ENCODE peak calls at places on chromosome 19, in four cellular contexts. One of them, this sample, is unnamed. For H3K4me1, the result is how much of the 10 kb centered on the place peaks cover.

GRCh38 chr19:18231775-18232174 is 5.5 kb upstream of the PDE4C start:
- DNase-seq in IMR-90: no peak
- DNase-seq in H9: no peak
- DNase-seq in neuronal stem cell: no peak
- DNase-seq in this sample: no peak

GRCh38 chr19:45101796-45102195 is 8.8 kb downstream of the PPP1R37 start:
- DNase-seq in neuronal stem cell: no peak
- DNase-seq in IMR-90: no peak
- DNase-seq in H9: no peak
- DNase-seq in this sample: no peak

GRCh38 chr19:54169149-54169731 is 3.7 kb downstream of the TMC4 start:
- DNase-seq in H9: no peak
- DNase-seq in neuronal stem cell: no peak
- DNase-seq in IMR-90: no peak
- DNase-seq in this sample: no peak

GRCh38 chr19:50519006-50519575 is 5.4 kb upstream of the ASPDH start:
- DNase-seq in H9: no peak
- DNase-seq in IMR-90: no peak
- DNase-seq in neuronal stem cell: no peak
- DNase-seq in this sample: no peak

GRCh38 chr19:27714857-27715256 is 1498.1 kb downstream of the UQCRFS1 start:
- DNase-seq in H9: no peak
- DNase-seq in IMR-90: no peak
- DNase-seq in neuronal stem cell: no peak
- DNase-seq in this sample: no peak

GRCh38 chr19:37251308-37252229 is 33.6 kb downstream of the ZNF383 start:
- DNase-seq in IMR-90: peak
- DNase-seq in neuronal stem cell: peak
- DNase-seq in H9: no peak
- DNase-seq in this sample: no peak

GRCh38 chr19:49631279-49631588 is 8.7 kb downstream of the RRAS start:
- DNase-seq in H9: no peak
- DNase-seq in IMR-90: no peak
- DNase-seq in neuronal stem cell: no peak
- DNase-seq in this sample: no peak

GRCh38 chr19:34932494-34932893 is 5.8 kb downstream of the ZNF30 start:
- DNase-seq in neuronal stem cell: no peak
- DNase-seq in IMR-90: no peak
- DNase-seq in H9: no peak
- DNase-seq in this sample: no peak

GRCh38 chr19:31364956-31365355 is 15.7 kb upstream of the TSHZ3 start:
- DNase-seq in IMR-90: no peak
- DNase-seq in neuronal stem cell: no peak
- DNase-seq in H9: no peak
- DNase-seq in this sample: no peak

GRCh38 chr19:2529473-2529918 is 53.6 kb downstream of the GADD45B start:
- DNase-seq in IMR-90: peak
- DNase-seq in H9: no peak
- DNase-seq in neuronal stem cell: no peak
- DNase-seq in this sample: no peak

GRCh38 chr19:36103842-36104552 is 6.9 kb upstream of the OVOL3 start:
- DNase-seq in neuronal stem cell: no peak
- DNase-seq in H9: no peak
- DNase-seq in IMR-90: peak
- DNase-seq in this sample: no peak

GRCh38 chr19:52692431-52693008 is 42.3 kb downstream of the ZNF611 start:
- DNase-seq in neuronal stem cell: no peak
- DNase-seq in H9: no peak
- DNase-seq in IMR-90: no peak
- DNase-seq in this sample: no peak
- H3K27ac ChIP-seq in neuronal stem cell: no peak
- H3K27ac ChIP-seq in H9: no peak
- H3K27ac ChIP-seq in IMR-90: no peak
- H3K27ac ChIP-seq in this sample: no peak

GRCh38 chr19:39342647-39343305 is 555 bp downstream of the SAMD4B start:
- DNase-seq in IMR-90: no peak
- DNase-seq in H9: no peak
- DNase-seq in neuronal stem cell: no peak
- DNase-seq in this sample: no peak

GRCh38 chr19:39339636-39340035 is 2.6 kb upstream of the SAMD4B start:
- DNase-seq in neuronal stem cell: no peak
- DNase-seq in H9: no peak
- DNase-seq in IMR-90: no peak
- DNase-seq in this sample: no peak

GRCh38 chr19:39341122-39341719 is 1.0 kb upstream of the SAMD4B start:
- DNase-seq in IMR-90: no peak
- DNase-seq in H9: peak
- DNase-seq in neuronal stem cell: no peak
- DNase-seq in this sample: peak

GRCh38 chr19:39345956-39346355 is 3.7 kb downstream of the SAMD4B start:
- DNase-seq in H9: no peak
- DNase-seq in neuronal stem cell: no peak
- DNase-seq in IMR-90: no peak
- DNase-seq in this sample: no peak

DNA sequence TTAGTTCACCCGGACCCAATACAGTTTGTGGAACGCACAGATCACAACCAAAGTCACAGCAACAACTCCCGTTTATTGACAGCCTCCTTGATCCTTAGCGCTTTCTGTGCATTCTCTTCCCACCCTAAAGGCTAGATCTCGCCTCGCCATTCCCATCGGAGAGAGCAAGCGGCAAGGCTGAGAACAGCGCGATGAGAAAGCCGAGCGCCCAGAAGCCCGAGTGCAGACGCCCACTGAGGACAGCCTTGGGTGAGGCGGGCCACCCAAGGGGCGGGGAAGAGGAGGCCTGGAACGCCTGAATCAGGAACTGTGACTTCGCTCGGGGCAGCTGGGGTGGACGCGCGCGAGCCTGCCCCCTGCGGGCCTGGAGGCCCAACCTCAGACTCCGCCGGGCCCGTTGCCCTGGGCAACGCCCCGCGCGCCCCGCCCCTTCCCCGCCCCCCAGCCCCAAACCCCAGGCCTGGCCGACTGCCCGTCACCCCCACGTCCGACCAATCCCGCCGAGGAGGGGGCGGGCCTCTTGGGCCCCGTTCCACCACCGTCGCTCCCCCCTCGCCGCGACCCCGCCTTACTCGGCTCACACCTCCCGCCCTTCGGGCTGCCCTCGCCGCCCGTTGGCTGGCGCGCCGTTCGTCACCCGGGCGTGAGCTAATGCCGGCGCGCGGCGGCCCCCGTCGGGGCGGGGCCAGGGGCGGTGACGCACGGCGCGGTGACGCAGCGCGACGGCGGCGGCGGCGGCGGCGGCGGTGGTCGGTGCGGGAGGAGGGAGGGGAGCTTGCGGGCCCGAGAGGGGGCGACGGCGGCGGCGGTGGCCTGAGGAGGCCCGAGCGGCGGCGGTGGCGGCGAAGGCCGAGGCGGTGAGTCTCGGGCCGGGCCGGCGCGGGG is at the start of gene SAMD4B:
- DNase-seq in IMR-90: peak
- DNase-seq in neuronal stem cell: peak
- DNase-seq in H9: peak
- DNase-seq in this sample: peak
- H3K4ac ChIP-seq in IMR-90: peak
- H3K4ac ChIP-seq in neuronal stem cell: no peak
- H3K4ac ChIP-seq in H9: no peak
- H3K4ac ChIP-seq in this sample: no peak

DNA sequence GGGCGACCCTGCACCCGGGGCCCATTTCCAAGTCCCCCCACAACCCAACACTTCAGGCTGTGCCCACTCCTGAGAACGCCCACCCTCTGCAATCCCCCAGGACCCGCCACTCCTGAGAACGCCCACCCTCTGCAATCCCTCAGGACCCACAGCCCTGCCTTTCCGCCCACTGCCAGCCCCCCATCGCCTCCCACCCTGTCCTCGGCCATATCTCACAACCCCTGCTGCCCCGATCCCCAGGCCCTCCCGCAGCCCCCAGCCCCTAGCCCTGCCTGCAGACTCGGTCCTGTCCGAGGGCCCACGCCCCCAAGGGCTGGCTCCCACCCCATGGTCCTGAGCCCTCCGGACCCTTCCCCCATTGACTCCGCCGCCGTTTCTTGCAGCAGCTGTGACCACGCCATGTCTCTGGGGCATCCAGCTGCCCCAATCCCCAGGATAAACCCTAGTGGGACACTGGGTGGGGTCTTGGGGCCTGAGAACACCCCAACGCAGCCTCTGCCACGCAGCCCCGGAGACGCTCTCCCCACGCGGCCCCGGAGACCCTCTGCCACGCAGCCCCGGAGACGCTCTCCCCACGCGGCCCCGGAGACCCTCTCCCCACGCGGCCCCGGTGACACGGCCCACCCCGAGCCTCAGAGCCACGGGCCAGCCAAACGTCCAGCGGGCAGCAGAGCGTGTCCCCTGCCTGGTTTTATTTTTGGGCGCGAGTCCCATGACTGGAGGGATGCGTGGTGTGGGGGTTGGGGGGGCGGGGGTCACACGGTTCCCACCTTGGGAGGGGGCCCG is 17.0 kb downstream of the SBNO2 start:
- DNase-seq in neuronal stem cell: no peak
- DNase-seq in IMR-90: no peak
- DNase-seq in H9: no peak
- DNase-seq in this sample: no peak
- H3K4me1 ChIP-seq in neuronal stem cell: under half
- H3K4me1 ChIP-seq in IMR-90: under half
- H3K4me1 ChIP-seq in H9: under half
- H3K4me1 ChIP-seq in this sample: under half

GRCh38 chr19:46900341-46900740 is 39.5 kb downstream of the ARHGAP35 start:
- DNase-seq in IMR-90: no peak
- DNase-seq in H9: no peak
- DNase-seq in neuronal stem cell: no peak
- DNase-seq in this sample: no peak

GRCh38 chr19:46903458-46903857 is 42.7 kb downstream of the ARHGAP35 start:
- DNase-seq in neuronal stem cell: no peak
- DNase-seq in IMR-90: no peak
- DNase-seq in H9: no peak
- DNase-seq in this sample: no peak

GRCh38 chr19:46901701-46902401 is 41.1 kb downstream of the ARHGAP35 start:
- DNase-seq in H9: no peak
- DNase-seq in neuronal stem cell: no peak
- DNase-seq in IMR-90: peak
- DNase-seq in this sample: no peak

GRCh38 chr19:46904114-46905060 is 43.6 kb downstream of the ARHGAP35 start:
- DNase-seq in neuronal stem cell: no peak
- DNase-seq in IMR-90: peak
- DNase-seq in H9: no peak
- DNase-seq in this sample: no peak

GRCh38 chr19:46902402-46902766 is 41.6 kb downstream of the ARHGAP35 start:
- DNase-seq in neuronal stem cell: no peak
- DNase-seq in H9: no peak
- DNase-seq in IMR-90: peak
- DNase-seq in this sample: no peak
- H3K27ac ChIP-seq in neuronal stem cell: no peak
- H3K27ac ChIP-seq in H9: no peak
- H3K27ac ChIP-seq in IMR-90: peak
- H3K27ac ChIP-seq in this sample: no peak

GRCh38 chr19:58499021-58499927 is 12.5 kb downstream of the SLC27A5 start:
- DNase-seq in H9: peak
- DNase-seq in IMR-90: peak
- DNase-seq in neuronal stem cell: peak
- DNase-seq in this sample: peak
- H3K4ac ChIP-seq in H9: no peak
- H3K4ac ChIP-seq in IMR-90: peak
- H3K4ac ChIP-seq in neuronal stem cell: no peak
- H3K4ac ChIP-seq in this sample: no peak

GRCh38 chr19:13095393-13095784 is 7.3 kb downstream of the LYL1 start:
- DNase-seq in IMR-90: no peak
- DNase-seq in H9: peak
- DNase-seq in neuronal stem cell: no peak
- DNase-seq in this sample: no peak

GRCh38 chr19:13094771-13095392 is 7.8 kb downstream of the LYL1 start:
- DNase-seq in neuronal stem cell: no peak
- DNase-seq in IMR-90: no peak
- DNase-seq in H9: peak
- DNase-seq in this sample: no peak

GRCh38 chr19:13096968-13097330 is 5.7 kb downstream of the LYL1 start:
- DNase-seq in neuronal stem cell: no peak
- DNase-seq in H9: no peak
- DNase-seq in IMR-90: no peak
- DNase-seq in this sample: no peak

GRCh38 chr19:13097331-13098258 is 5.1 kb downstream of the LYL1 start:
- DNase-seq in IMR-90: no peak
- DNase-seq in H9: no peak
- DNase-seq in neuronal stem cell: no peak
- DNase-seq in this sample: no peak

DNA sequence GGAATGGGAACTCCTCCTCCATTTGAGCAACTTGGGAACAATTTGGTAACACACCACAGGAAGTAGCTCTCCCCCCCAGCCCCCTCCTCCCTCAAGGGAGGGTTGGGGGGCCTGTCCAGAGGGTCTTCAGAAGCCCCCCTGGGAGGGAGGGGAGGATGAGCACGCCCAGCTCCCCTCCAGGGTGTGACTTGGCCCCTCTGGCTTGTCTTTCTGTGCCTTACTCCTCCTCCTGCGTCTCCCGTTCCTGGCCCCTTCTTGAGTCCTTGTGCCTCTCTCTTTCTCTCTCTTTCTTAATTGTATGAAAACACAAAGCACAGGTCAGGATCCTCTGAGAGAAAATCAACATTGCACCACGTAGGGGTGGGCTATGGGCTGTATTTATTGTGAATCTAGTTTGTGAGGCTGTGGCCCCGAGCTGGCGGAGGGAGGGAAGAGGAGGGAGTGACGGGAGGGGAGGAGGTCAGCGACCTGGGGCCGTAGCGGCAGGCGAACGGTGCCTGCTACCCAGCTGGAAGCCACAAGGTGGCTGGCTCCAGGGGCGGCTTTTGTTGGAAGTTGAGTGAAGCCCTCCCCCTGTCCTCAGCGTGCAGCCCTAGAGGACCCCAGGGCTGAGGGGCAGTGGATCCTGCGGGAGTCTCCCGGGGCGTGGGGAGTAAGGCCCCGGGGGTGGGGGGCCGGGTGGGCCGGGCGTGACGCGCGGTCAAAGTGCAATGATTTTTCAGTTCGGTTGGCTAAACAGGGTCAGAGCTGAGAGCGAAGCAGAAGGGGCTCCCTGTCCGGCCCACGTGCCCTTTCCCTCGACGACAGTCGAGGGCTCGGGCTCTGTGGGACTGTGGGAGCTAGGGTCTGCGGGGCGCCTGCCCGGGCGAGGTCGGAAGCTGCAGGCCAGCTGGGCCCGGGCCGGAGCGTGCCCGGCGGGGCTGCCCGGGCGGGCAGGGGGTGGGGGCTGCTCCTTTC is 6.4 kb downstream of the LYL1 start:
- DNase-seq in neuronal stem cell: peak
- DNase-seq in H9: peak
- DNase-seq in IMR-90: no peak
- DNase-seq in this sample: no peak
- H3K4me1 ChIP-seq in neuronal stem cell: under half
- H3K4me1 ChIP-seq in H9: under half
- H3K4me1 ChIP-seq in IMR-90: under half
- H3K4me1 ChIP-seq in this sample: under half

GRCh38 chr19:42312370-42312769 is 739 bp upstream of the TMEM145 start:
- DNase-seq in IMR-90: no peak
- DNase-seq in neuronal stem cell: no peak
- DNase-seq in H9: no peak
- DNase-seq in this sample: no peak
- H3K27ac ChIP-seq in IMR-90: no peak
- H3K27ac ChIP-seq in neuronal stem cell: no peak
- H3K27ac ChIP-seq in H9: no peak
- H3K27ac ChIP-seq in this sample: no peak

GRCh38 chr19:56106397-56106849 is 14.7 kb downstream of the ZNF787 start:
- DNase-seq in IMR-90: no peak
- DNase-seq in neuronal stem cell: no peak
- DNase-seq in H9: no peak
- DNase-seq in this sample: no peak
- H3K4ac ChIP-seq in IMR-90: no peak
- H3K4ac ChIP-seq in neuronal stem cell: no peak
- H3K4ac ChIP-seq in H9: no peak
- H3K4ac ChIP-seq in this sample: no peak